ENCODE peak calls at places on chromosomes 4 and X, in seven cellular contexts. S is body of pancreas, W is psoas muscle, B is astrocyte of the cerebellum, L is lower lobe of right lung, C is GM23248, E is H7. D is an unnamed sample.
A peak's percentile ranks its signal among the peaks of the same experiment; 100 is the strongest.

GRCh38 chrX:119549327-119550016 is 15.7 kb downstream of the STEEP1 start:
- DNase-seq in S (no peak), B (no peak), E (no peak), C (no peak), W (no peak), L (no peak), D (no peak)

GRCh38 chr4:1976416-1977352 is 32.1 kb downstream of the NELFA start:
- DNase-seq in S (no peak), B (no peak), C (no peak), E (peak; percentile 41), L (no peak), W (peak; percentile 39), D (no peak)

GRCh38 chr4:82789377-82789776 is 9.2 kb downstream of the SCD5 start:
- DNase-seq in S (no peak), C (no peak), E (no peak), B (no peak), W (no peak), L (no peak), D (no peak)

GRCh38 chrX:37802028-37802427 is 22.2 kb downstream of the CYBB start:
- DNase-seq in W (no peak), B (no peak), C (no peak), E (no peak), S (no peak), L (no peak), D (no peak)

GRCh38 chr4:149987330-149987751 is 90.9 kb upstream of the DCLK2 start:
- DNase-seq in E (no peak), C (no peak), W (no peak), S (no peak), L (no peak), B (no peak), D (peak; percentile 63)

GRCh38 chr4:85243857-85244256 is 231.1 kb upstream of the ARHGAP24 start:
- DNase-seq in S (no peak), E (peak; percentile 18), C (no peak), L (no peak), B (no peak), W (no peak), D (peak; percentile 5)

GRCh38 chr4:73777612-73778011 is 37.2 kb downstream of the CXCL8 start:
- DNase-seq in B (no peak), C (peak; percentile 75), W (no peak), L (no peak), S (no peak), E (no peak), D (no peak)

GRCh38 chr4:8267077-8267476 is 2.5 kb upstream of the HTRA3 start:
- DNase-seq in C (peak; percentile 89), E (peak; percentile 94), L (peak; percentile 85), B (no peak), S (peak; percentile 87), W (peak; percentile 86), D (peak; percentile 77)

GRCh38 chr4:88897180-88897579 is 159.8 kb downstream of the FAM13A start:
- DNase-seq in W (no peak), L (no peak), S (no peak), C (peak; percentile 49), E (no peak), B (no peak), D (no peak)

GRCh38 chr4:53098681-53099121 is 236.6 kb downstream of the RASL11B start:
- DNase-seq in S (no peak), L (no peak), E (no peak), W (no peak), C (peak; percentile 82), B (no peak), D (peak; percentile 75)

GRCh38 chrX:148537556-148538182 is 37.3 kb downstream of the AFF2 start:
- DNase-seq in B (no peak), E (no peak), S (no peak), C (no peak), L (no peak), W (no peak), D (no peak)

DNA sequence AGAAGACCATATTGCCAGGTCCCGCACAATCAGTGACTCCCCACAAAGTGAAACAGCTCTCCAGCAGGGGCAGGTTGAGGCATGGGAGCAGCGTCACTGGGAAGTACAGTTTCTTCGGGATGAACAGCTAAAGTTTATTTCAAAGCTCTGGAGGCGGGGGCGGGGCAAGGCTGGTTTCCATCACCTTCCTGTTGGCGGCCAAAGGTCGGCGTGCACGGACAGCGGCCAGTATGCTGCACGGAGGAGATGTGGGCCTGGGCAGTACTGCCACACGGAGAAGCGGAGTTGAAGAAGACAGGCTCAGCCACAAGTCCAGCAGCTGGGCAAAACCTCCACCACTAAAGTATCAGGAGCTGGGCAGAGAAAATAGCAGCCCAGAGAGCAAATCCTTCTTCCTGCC is 964 bp upstream of the ZNF518B start:
- DNase-seq in S (no peak), C (no peak), B (no peak), E (peak; percentile 43), W (no peak), L (no peak), D (no peak)
- H3K4me3 ChIP-seq in S (no peak overlapping the region), C (no peak overlapping the region), B (no peak overlapping the region), E (no peak overlapping the region), W (peak overlapping the region; percentile 74), L (peak overlapping the region; percentile 63), D (no peak overlapping the region)

GRCh38 chrX:24696241-24696640 is 2.5 kb downstream of the POLA1 start:
- DNase-seq in C (no peak), W (no peak), B (no peak), S (no peak), E (no peak), L (no peak), D (no peak)

GRCh38 chrX:24692305-24692704 is 1.4 kb upstream of the POLA1 start:
- DNase-seq in L (no peak), E (peak; percentile 34), W (no peak), B (no peak), S (no peak), C (no peak), D (no peak)

GRCh38 chrX:24693453-24694202 is at the start of gene POLA1:
- DNase-seq in L (peak; percentile 91), S (peak; percentile 94), C (peak; percentile 94), W (peak; percentile 97), B (peak; percentile 89), E (peak; percentile 95), D (peak; percentile 96)

GRCh38 chrX:24694825-24695224 is 1.1 kb downstream of the POLA1 start:
- DNase-seq in B (no peak), C (peak; percentile 28), S (no peak), L (no peak), W (no peak), E (no peak), D (no peak)
- H3K4me3 ChIP-seq in B (no peak overlapping the region), C (peak overlapping the region; percentile 89), S (no peak overlapping the region), L (peak overlapping the region; percentile 66), W (peak overlapping the region; percentile 76), E (no peak overlapping the region), D (no peak overlapping the region)

GRCh38 chr4:6275898-6276563 is 6.4 kb downstream of the WFS1 start:
- DNase-seq in B (no peak), L (no peak), E (no peak), C (no peak), W (no peak), S (peak; percentile 53), D (peak; percentile 13)

GRCh38 chr4:6277139-6277802 is 7.6 kb downstream of the WFS1 start:
- DNase-seq in L (no peak), E (no peak), C (no peak), B (no peak), W (no peak), S (no peak), D (no peak)

GRCh38 chr4:6279582-6280289 is 10.1 kb downstream of the WFS1 start:
- DNase-seq in L (no peak), W (no peak), C (no peak), E (no peak), S (no peak), B (no peak), D (no peak)

GRCh38 chr4:6278801-6279197 is 9.1 kb downstream of the WFS1 start:
- DNase-seq in B (no peak), S (peak; percentile 48), E (no peak), L (no peak), C (no peak), W (no peak), D (peak; percentile 78)

GRCh38 chr4:6277935-6278800 is 8.5 kb downstream of the WFS1 start:
- DNase-seq in L (no peak), S (no peak), E (no peak), B (no peak), W (no peak), C (no peak), D (no peak)
- H3K4me3 ChIP-seq in L (no peak overlapping the region), S (no peak overlapping the region), E (no peak overlapping the region), B (no peak overlapping the region), W (no peak overlapping the region), C (no peak overlapping the region), D (no peak overlapping the region)

GRCh38 chrX:71282514-71283408 is 674 bp upstream of the NONO start:
- DNase-seq in C (peak; percentile 73), W (no peak), B (peak; percentile 1), E (peak; percentile 26), S (no peak), L (no peak), D (no peak)

GRCh38 chrX:71291381-71291780 is 7.9 kb downstream of the NONO start:
- DNase-seq in S (no peak), B (no peak), C (no peak), W (no peak), E (no peak), L (peak; percentile 47), D (peak; percentile 54)

GRCh38 chrX:71283409-71284143 is at the start of gene NONO:
- DNase-seq in B (peak; percentile 97), L (peak; percentile 83), C (peak; percentile 94), E (peak; percentile 90), S (peak; percentile 86), W (peak; percentile 87), D (peak; percentile 99)

GRCh38 chrX:71285929-71286328 is 2.5 kb downstream of the NONO start:
- DNase-seq in B (no peak), L (no peak), S (no peak), W (no peak), C (no peak), E (no peak), D (no peak)
- H3K4me3 ChIP-seq in B (peak overlapping the region; percentile 58), L (peak overlapping the region; percentile 64), S (no peak overlapping the region), W (peak overlapping the region; percentile 75), C (peak overlapping the region; percentile 95), E (no peak overlapping the region), D (peak overlapping the region; percentile 78)

D was measured in fibroblast of villous mesenchyme.